ENCODE peak calls at places on chromosome 17, in ten cellular contexts. Y is CD8-positive, alpha-beta T cell; G is left lobe of liver; L is lower lobe of right lung; N is natural killer cell; B is left cardiac atrium; E is activated B cell treated with CpG ODN at 0.5 μM for 24 hours; K is HepG2; M is central memory CD8-positive, alpha-beta T cell; P is omental fat pad. T is an unnamed sample.

GRCh38 chr17:27558842-27559505 is 72.0 kb upstream of the LGALS9 start:
- ATAC-seq in Y (no peak), L (peak), B (no peak), G (peak), E (no peak), M (no peak), N (no peak), K (peak), P (no peak), T (no peak)

GRCh38 chr17:68495081-68495480 is 17.1 kb upstream of the PRKAR1A start:
- ATAC-seq in M (no peak), Y (no peak), N (no peak), B (no peak), K (peak), E (no peak), L (no peak), G (no peak), P (no peak), T (no peak)

GRCh38 chr17:70034158-70034557 is 40.9 kb upstream of the KCNJ16 start:
- ATAC-seq in M (no peak), N (no peak), P (no peak), K (no peak), Y (no peak), B (no peak), G (no peak), E (no peak), L (no peak), T (no peak)

GRCh38 chr17:57284583-57284982 is 28.3 kb downstream of the MSI2 start:
- ATAC-seq in E (no peak), K (peak), G (no peak), M (peak), L (no peak), B (no peak), N (peak), P (no peak), Y (peak), T (peak)

GRCh38 chr17:81252336-81253329 is 13.5 kb downstream of the NDUFAF8 start:
- ATAC-seq in P (no peak), L (no peak), E (no peak), B (no peak), M (no peak), K (peak), Y (no peak), N (no peak), G (no peak), T (no peak)

GRCh38 chr17:58270476-58271290 is 10.1 kb downstream of the MPO start:
- ATAC-seq in L (no peak), M (no peak), P (no peak), N (no peak), G (no peak), B (no peak), Y (peak), K (peak), E (no peak), T (no peak)

GRCh38 chr17:40111221-40112128 is 10.3 kb upstream of the MSL1 start:
- ATAC-seq in B (peak), P (peak), Y (peak), N (peak), K (peak), E (peak), M (no peak), G (peak), L (peak), T (peak)

GRCh38 chr17:19448341-19449268 is 37.6 kb downstream of the RNF112 start:
- ATAC-seq in N (no peak), K (peak), B (peak), P (peak), Y (no peak), G (peak), L (peak), E (no peak), M (no peak), T (no peak)

GRCh38 chr17:47276868-47277267 is 23.2 kb downstream of the ITGB3 start:
- ATAC-seq in P (no peak), E (no peak), L (peak), N (no peak), Y (no peak), M (no peak), B (peak), K (peak), G (peak), T (no peak)

GRCh38 chr17:11928436-11928835 is 68.8 kb downstream of the ZNF18 start:
- ATAC-seq in K (peak), Y (no peak), E (no peak), L (no peak), B (peak), P (no peak), M (no peak), G (no peak), N (no peak), T (no peak)

GRCh38 chr17:66373944-66374817 is 71.8 kb downstream of the PRKCA start:
- ATAC-seq in G (peak), L (peak), E (no peak), K (no peak), Y (peak), P (no peak), M (peak), N (peak), B (peak), T (peak)

GRCh38 chr17:18026408-18026776 is 12.6 kb downstream of the ATPAF2 start:
- ATAC-seq in N (peak), Y (peak), L (peak), K (no peak), G (peak), M (peak), P (no peak), E (no peak), B (peak), T (no peak)

GRCh38 chr17:45384800-45385262 is 47.8 kb downstream of the ARHGAP27 start:
- ATAC-seq in G (peak), N (no peak), L (peak), K (peak), Y (no peak), E (no peak), M (no peak), B (peak), P (no peak), T (no peak)

GRCh38 chr17:27478901-27479531 is 22.8 kb downstream of the KSR1 start:
- ATAC-seq in Y (no peak), P (no peak), N (no peak), E (no peak), L (no peak), K (no peak), G (no peak), B (no peak), M (no peak), T (no peak)

GRCh38 chr17:4354862-4355514 is 11.5 kb downstream of the UBE2G1 start:
- ATAC-seq in K (no peak), B (no peak), P (no peak), Y (no peak), N (no peak), M (no peak), E (no peak), G (peak), L (no peak), T (peak)

GRCh38 chr17:56222255-56222654 is 69.0 kb downstream of the ANKFN1 start:
- ATAC-seq in G (no peak), K (no peak), E (no peak), N (no peak), Y (no peak), L (no peak), M (no peak), B (no peak), P (no peak), T (no peak)

GRCh38 chr17:5396612-5397011 is 22.9 kb downstream of the NUP88 start:
- ATAC-seq in L (no peak), G (no peak), K (no peak), Y (no peak), P (no peak), E (no peak), M (no peak), N (no peak), B (no peak), T (peak)

GRCh38 chr17:4782652-4783051 is 3.5 kb downstream of the VMO1 start:
- ATAC-seq in L (peak), M (no peak), Y (no peak), B (no peak), N (no peak), E (no peak), P (no peak), K (no peak), G (no peak), T (peak)